ENCODE peak calls at places on chromosomes 3 and 15, in eight cellular contexts. One of them, this sample, is unnamed.

GRCh38 chr3:128152419-128153155 is 694 bp upstream of the EEFSEC start:
- DNase-seq in spleen: no peak
- DNase-seq in HCT116: peak; percentile 82
- DNase-seq in endothelial cell of umbilical vein: no peak
- DNase-seq in stomach: no peak
- DNase-seq in adrenal gland: no peak
- DNase-seq in NB4: no peak
- DNase-seq in uterus: no peak
- DNase-seq in this sample: no peak

GRCh38 chr3:142056656-142057330 is 92.6 kb downstream of the TFDP2 start:
- DNase-seq in endothelial cell of umbilical vein: no peak
- DNase-seq in adrenal gland: no peak
- DNase-seq in NB4: no peak
- DNase-seq in stomach: no peak
- DNase-seq in HCT116: no peak
- DNase-seq in uterus: no peak
- DNase-seq in spleen: no peak
- DNase-seq in this sample: no peak

GRCh38 chr3:110069641-110070538 is 732.5 kb upstream of the DPPA4 start:
- DNase-seq in stomach: no peak
- DNase-seq in HCT116: no peak
- DNase-seq in spleen: no peak
- DNase-seq in adrenal gland: peak; percentile 21
- DNase-seq in uterus: no peak
- DNase-seq in endothelial cell of umbilical vein: no peak
- DNase-seq in NB4: no peak
- DNase-seq in this sample: no peak

GRCh38 chr15:68700395-68701123 is 120.1 kb downstream of the ANP32A start:
- DNase-seq in HCT116: no peak
- DNase-seq in endothelial cell of umbilical vein: peak; percentile 83
- DNase-seq in spleen: peak; percentile 72
- DNase-seq in adrenal gland: peak; percentile 57
- DNase-seq in stomach: no peak
- DNase-seq in uterus: peak; percentile 84
- DNase-seq in NB4: no peak
- DNase-seq in this sample: peak; percentile 30

GRCh38 chr3:137998643-137999042 is 11.3 kb upstream of the CLDN18 start:
- DNase-seq in NB4: no peak
- DNase-seq in HCT116: no peak
- DNase-seq in stomach: peak; percentile 88
- DNase-seq in adrenal gland: no peak
- DNase-seq in spleen: no peak
- DNase-seq in endothelial cell of umbilical vein: no peak
- DNase-seq in uterus: no peak
- DNase-seq in this sample: no peak

GRCh38 chr3:126014252-126014651 is 45.3 kb downstream of the ROPN1B start:
- DNase-seq in stomach: no peak
- DNase-seq in HCT116: no peak
- DNase-seq in adrenal gland: no peak
- DNase-seq in uterus: peak; percentile 68
- DNase-seq in NB4: no peak
- DNase-seq in endothelial cell of umbilical vein: no peak
- DNase-seq in spleen: no peak
- DNase-seq in this sample: no peak

GRCh38 chr3:132347095-132347494 is 29.9 kb downstream of the ACP3 start:
- DNase-seq in HCT116: no peak
- DNase-seq in spleen: no peak
- DNase-seq in uterus: no peak
- DNase-seq in adrenal gland: peak; percentile 63
- DNase-seq in NB4: no peak
- DNase-seq in endothelial cell of umbilical vein: peak; percentile 79
- DNase-seq in stomach: peak; percentile 28
- DNase-seq in this sample: no peak

GRCh38 chr3:119924111-119925094 is 142.5 kb downstream of the NR1I2 start:
- DNase-seq in NB4: no peak
- DNase-seq in spleen: no peak
- DNase-seq in uterus: no peak
- DNase-seq in endothelial cell of umbilical vein: no peak
- DNase-seq in adrenal gland: no peak
- DNase-seq in HCT116: no peak
- DNase-seq in stomach: no peak
- DNase-seq in this sample: no peak

GRCh38 chr3:184405075-184406060 is 25.5 kb downstream of the CHRD start:
- DNase-seq in endothelial cell of umbilical vein: no peak
- DNase-seq in adrenal gland: no peak
- DNase-seq in spleen: no peak
- DNase-seq in uterus: peak; percentile 42
- DNase-seq in HCT116: no peak
- DNase-seq in stomach: no peak
- DNase-seq in NB4: peak; percentile 31
- DNase-seq in this sample: no peak

GRCh38 chr3:46410669-46411068 is 3.6 kb downstream of the CCRL2 start:
- DNase-seq in adrenal gland: no peak
- DNase-seq in stomach: no peak
- DNase-seq in NB4: no peak
- DNase-seq in HCT116: no peak
- DNase-seq in endothelial cell of umbilical vein: no peak
- DNase-seq in spleen: no peak
- DNase-seq in uterus: no peak
- DNase-seq in this sample: no peak

GRCh38 chr3:196060834-196061233 is 21.1 kb downstream of the TFRC start:
- DNase-seq in endothelial cell of umbilical vein: no peak
- DNase-seq in uterus: no peak
- DNase-seq in HCT116: no peak
- DNase-seq in spleen: no peak
- DNase-seq in NB4: no peak
- DNase-seq in adrenal gland: no peak
- DNase-seq in stomach: no peak
- DNase-seq in this sample: no peak

GRCh38 chr3:48503406-48504050 is 446 bp downstream of the SHISA5 start:
- DNase-seq in stomach: peak; percentile 54
- DNase-seq in NB4: no peak
- DNase-seq in adrenal gland: peak; percentile 54
- DNase-seq in HCT116: no peak
- DNase-seq in endothelial cell of umbilical vein: peak; percentile 46
- DNase-seq in spleen: peak; percentile 82
- DNase-seq in uterus: peak; percentile 66
- DNase-seq in this sample: peak; percentile 49

GRCh38 chr3:172626241-172626640 is 84.6 kb downstream of the NCEH1 start:
- DNase-seq in endothelial cell of umbilical vein: no peak
- DNase-seq in HCT116: no peak
- DNase-seq in uterus: no peak
- DNase-seq in NB4: no peak
- DNase-seq in spleen: no peak
- DNase-seq in adrenal gland: no peak
- DNase-seq in stomach: no peak
- DNase-seq in this sample: no peak

GRCh38 chr15:62453356-62453755 is 288.3 kb upstream of the C2CD4B start:
- DNase-seq in adrenal gland: no peak
- DNase-seq in HCT116: no peak
- DNase-seq in stomach: no peak
- DNase-seq in uterus: no peak
- DNase-seq in NB4: no peak
- DNase-seq in endothelial cell of umbilical vein: no peak
- DNase-seq in spleen: no peak
- DNase-seq in this sample: no peak

GRCh38 chr15:87033056-87033455 is 953.4 kb downstream of the AGBL1 start:
- DNase-seq in adrenal gland: no peak
- DNase-seq in endothelial cell of umbilical vein: no peak
- DNase-seq in spleen: no peak
- DNase-seq in stomach: no peak
- DNase-seq in HCT116: no peak
- DNase-seq in uterus: no peak
- DNase-seq in NB4: peak; percentile 2
- DNase-seq in this sample: no peak

DNA sequence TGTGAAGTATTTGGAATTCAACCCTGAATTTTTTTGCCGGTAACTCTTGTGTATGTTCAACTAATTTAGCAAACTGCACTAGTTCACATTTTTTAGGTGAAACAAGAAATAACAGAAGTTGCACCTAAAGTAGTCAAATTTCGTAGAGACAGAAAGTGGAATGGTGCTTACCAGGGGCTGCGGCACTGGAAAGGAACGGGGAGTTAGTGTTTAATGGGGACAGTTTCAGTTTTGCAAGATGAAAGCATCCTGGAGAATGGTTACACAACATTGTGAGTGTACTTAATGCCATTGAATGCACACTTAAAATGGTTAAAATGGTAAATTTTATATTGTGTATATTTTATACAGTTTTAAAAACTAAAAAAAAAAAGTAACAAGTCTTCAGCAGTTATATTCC is 27.4 kb downstream of the PPARG start:
- DNase-seq in HCT116: no peak
- DNase-seq in uterus: no peak
- DNase-seq in spleen: no peak
- DNase-seq in adrenal gland: no peak
- DNase-seq in stomach: no peak
- DNase-seq in endothelial cell of umbilical vein: no peak
- DNase-seq in NB4: peak; percentile 31
- DNase-seq in this sample: no peak
- H3K4me3 ChIP-seq in HCT116: no peak overlapping the region
- H3K4me3 ChIP-seq in uterus: no peak overlapping the region
- H3K4me3 ChIP-seq in spleen: no peak overlapping the region
- H3K4me3 ChIP-seq in adrenal gland: no peak overlapping the region
- H3K4me3 ChIP-seq in stomach: no peak overlapping the region
- H3K4me3 ChIP-seq in endothelial cell of umbilical vein: no peak overlapping the region
- H3K4me3 ChIP-seq in NB4: no peak overlapping the region
- H3K4me3 ChIP-seq in this sample: no peak overlapping the region

DNA sequence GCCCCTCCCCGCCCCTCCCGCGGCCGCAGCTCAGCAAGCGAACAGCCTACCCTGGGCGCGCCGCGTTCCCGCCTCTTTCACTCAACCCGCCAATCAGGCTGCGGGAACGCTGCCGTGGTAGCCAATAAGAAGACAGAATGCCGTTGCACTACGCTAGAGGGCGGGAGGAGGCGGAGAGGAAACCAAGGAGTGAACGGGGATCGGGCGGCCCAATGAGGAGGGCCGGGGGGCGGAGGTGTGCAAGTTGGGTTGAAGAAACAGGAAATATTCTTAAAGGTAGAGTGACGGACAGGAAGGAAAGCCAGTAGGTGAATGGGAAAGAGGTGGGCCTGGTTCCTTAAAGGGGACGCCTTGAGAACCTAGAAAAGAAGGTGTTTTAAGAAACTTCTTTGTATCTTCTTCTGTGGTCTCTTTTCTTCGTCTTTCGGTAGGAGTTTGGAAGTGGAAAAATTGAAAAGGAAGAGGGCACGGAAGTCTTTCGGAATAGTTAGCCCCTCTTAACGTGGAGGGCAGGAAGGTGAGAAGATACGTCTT is 283 bp upstream of the USF3 start:
- DNase-seq in adrenal gland: peak; percentile 99
- DNase-seq in stomach: peak; percentile 99
- DNase-seq in HCT116: peak; percentile 97
- DNase-seq in endothelial cell of umbilical vein: peak; percentile 100
- DNase-seq in spleen: peak; percentile 99
- DNase-seq in NB4: peak; percentile 99
- DNase-seq in uterus: peak; percentile 99
- DNase-seq in this sample: peak; percentile 100
- TF ChIP-seq CTCF in adrenal gland: peak; percentile 41
- TF ChIP-seq CTCF in stomach: no peak
- TF ChIP-seq CTCF in HCT116: no peak
- TF ChIP-seq CTCF in endothelial cell of umbilical vein: peak; percentile 14
- TF ChIP-seq CTCF in spleen: peak; percentile 42
- TF ChIP-seq CTCF in NB4: no peak
- TF ChIP-seq CTCF in uterus: peak; percentile 50
- TF ChIP-seq CTCF in this sample: no peak

DNA sequence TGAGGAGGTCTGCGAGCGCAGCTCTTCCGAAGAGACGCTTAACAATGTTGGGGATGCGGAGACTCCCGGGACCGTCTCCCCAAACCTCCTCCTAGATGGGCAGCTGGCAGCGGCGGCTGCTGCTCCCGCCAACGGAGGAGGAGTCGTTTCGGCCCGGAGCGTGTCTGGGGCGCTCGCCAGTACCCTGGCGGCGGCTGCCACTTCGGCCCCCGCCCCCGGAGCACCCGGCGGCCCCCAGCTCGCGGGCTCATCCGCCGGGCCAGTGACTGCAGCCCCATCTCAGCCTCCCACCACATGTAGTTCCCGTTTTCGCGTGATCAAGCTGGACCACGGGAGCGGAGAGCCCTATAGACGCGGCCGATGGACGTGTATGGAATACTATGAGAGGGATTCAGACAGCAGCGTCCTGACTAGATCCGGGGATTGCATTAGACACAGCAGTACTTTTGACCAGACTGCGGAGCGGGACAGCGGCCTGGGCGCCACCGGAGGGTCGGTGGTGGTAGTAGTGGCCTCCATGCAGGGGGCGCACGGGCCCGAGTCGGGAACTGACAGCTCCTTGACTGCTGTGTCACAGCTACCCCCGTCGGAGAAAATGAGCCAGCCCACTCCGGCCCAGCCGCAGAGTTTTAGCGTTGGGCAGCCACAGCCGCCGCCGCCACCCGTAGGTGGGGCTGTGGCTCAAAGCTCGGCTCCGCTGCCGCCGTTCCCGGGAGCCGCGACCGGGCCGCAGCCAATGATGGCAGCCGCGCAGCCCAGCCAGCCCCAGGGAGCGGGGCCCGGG is 1.6 kb downstream of the TSC22D2 start:
- DNase-seq in HCT116: no peak
- DNase-seq in NB4: peak; percentile 87
- DNase-seq in spleen: peak; percentile 95
- DNase-seq in adrenal gland: peak; percentile 79
- DNase-seq in stomach: peak; percentile 78
- DNase-seq in endothelial cell of umbilical vein: peak; percentile 84
- DNase-seq in uterus: peak; percentile 72
- DNase-seq in this sample: peak; percentile 68
- TF ChIP-seq POLR2A in HCT116: no peak
- TF ChIP-seq POLR2A in NB4: peak; percentile 15
- TF ChIP-seq POLR2A in spleen: no peak
- TF ChIP-seq POLR2A in adrenal gland: peak; percentile 40
- TF ChIP-seq POLR2A in stomach: no peak
- TF ChIP-seq POLR2A in endothelial cell of umbilical vein: no peak
- TF ChIP-seq POLR2A in uterus: no peak
- TF ChIP-seq POLR2A in this sample: no peak

DNA sequence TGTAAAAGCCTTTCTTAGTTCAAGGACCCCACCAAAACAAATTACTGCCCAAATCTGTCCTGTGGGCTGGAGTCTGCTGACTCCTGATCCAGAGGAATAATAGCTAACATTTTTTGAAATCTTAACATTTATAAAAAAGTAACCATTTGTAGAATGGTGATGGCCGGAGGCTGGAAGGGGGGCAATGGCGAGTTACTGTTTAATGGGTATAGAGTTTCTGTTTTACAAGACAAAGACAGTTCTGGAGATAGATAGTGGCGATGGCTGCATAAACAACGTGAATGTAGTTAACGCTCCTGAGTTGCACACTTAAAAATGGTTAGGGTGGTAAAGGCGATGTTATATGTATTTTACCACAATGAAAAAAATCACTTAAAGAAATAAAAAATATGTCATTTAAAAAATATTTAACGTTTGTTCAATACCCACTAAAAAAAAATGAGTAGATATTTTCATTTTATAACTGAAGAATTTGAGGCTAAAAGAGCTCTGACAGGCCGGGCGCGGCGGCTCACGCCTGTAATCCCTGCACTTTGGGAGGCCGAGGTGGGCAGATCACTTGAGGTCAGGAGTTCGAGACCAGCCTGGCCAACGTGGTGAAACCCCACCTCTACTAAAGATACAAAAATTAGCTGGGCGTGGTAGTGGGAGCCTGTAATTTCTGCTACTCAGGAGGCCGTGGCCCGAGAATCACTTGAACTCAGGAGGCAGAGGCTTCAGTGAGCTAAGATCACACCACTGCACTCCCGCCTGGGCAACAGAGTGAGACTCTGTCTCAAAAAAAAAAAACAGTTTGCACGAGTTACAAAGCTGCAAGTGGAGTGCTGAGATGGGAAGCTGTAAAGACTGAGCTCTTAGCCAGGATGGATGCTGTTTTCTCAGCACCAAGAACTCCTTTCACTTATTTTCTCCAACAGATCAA is 37.6 kb downstream of the IGF2BP2 start:
- DNase-seq in endothelial cell of umbilical vein: no peak
- DNase-seq in spleen: no peak
- DNase-seq in uterus: no peak
- DNase-seq in adrenal gland: no peak
- DNase-seq in NB4: no peak
- DNase-seq in HCT116: no peak
- DNase-seq in stomach: no peak
- DNase-seq in this sample: no peak
- H3K4me3 ChIP-seq in endothelial cell of umbilical vein: no peak overlapping the region
- H3K4me3 ChIP-seq in spleen: no peak overlapping the region
- H3K4me3 ChIP-seq in uterus: no peak overlapping the region
- H3K4me3 ChIP-seq in adrenal gland: no peak overlapping the region
- H3K4me3 ChIP-seq in NB4: no peak overlapping the region
- H3K4me3 ChIP-seq in HCT116: peak overlapping the region; percentile 1
- H3K4me3 ChIP-seq in stomach: no peak overlapping the region
- H3K4me3 ChIP-seq in this sample: no peak overlapping the region